ENCODE peak calls at places on chromosomes 4 and X, in eight cellular contexts. O is MM.1S, I is cardiac fibroblast, A is fibroblast of mammary gland, V is HFF-Myc, N is AG09309, S is mammary epithelial cell, C is stomach. J is an unnamed sample.

GRCh38 chrX:115650916-115651315 is 89.9 kb downstream of the PLS3 start:
- DNase-seq in O (peak; percentile 60), I (peak; percentile 55), A (peak; percentile 56), V (no peak), N (peak; percentile 20), S (peak; percentile 44), C (peak; percentile 31), J (peak; percentile 44)

GRCh38 chr4:57190651-57191481 is 80.7 kb upstream of the IGFBP7 start:
- DNase-seq in O (peak; percentile 7), I (peak; percentile 55), A (peak; percentile 40), V (peak; percentile 12), N (no peak), S (peak; percentile 11), C (no peak), J (peak; percentile 41)

GRCh38 chr4:169070895-169071218 is 60.8 kb upstream of the CBR4 start:
- DNase-seq in O (no peak), I (peak; percentile 62), A (peak; percentile 9), V (no peak), N (no peak), S (peak; percentile 72), C (peak; percentile 72), J (no peak)

GRCh38 chr4:139210486-139210885 is 33.5 kb upstream of the ELF2 start:
- DNase-seq in O (no peak), I (no peak), A (no peak), V (no peak), N (no peak), S (no peak), C (no peak), J (no peak)

GRCh38 chr4:36207808-36208207 is 36.5 kb downstream of the ARAP2 start:
- DNase-seq in O (no peak), I (no peak), A (no peak), V (no peak), N (no peak), S (no peak), C (no peak), J (no peak)

GRCh38 chr4:118682928-118683327 is 2.3 kb upstream of the METTL14 start:
- DNase-seq in O (peak; percentile 24), I (peak; percentile 60), A (peak; percentile 47), V (peak; percentile 20), N (peak; percentile 7), S (peak; percentile 5), C (no peak), J (peak; percentile 14)

GRCh38 chrX:69128573-69128972 is 36.7 kb downstream of the PJA1 start:
- DNase-seq in O (no peak), I (no peak), A (no peak), V (no peak), N (no peak), S (no peak), C (peak; percentile 30), J (no peak)

GRCh38 chr4:101140228-101140627 is 207.1 kb downstream of the PPP3CA start:
- DNase-seq in O (no peak), I (no peak), A (no peak), V (no peak), N (no peak), S (no peak), C (no peak), J (no peak)

GRCh38 chrX:134236690-134237362 is at the start of gene CCDC160:
- DNase-seq in O (peak; percentile 52), I (peak; percentile 3), A (peak; percentile 4), V (no peak), N (no peak), S (no peak), C (peak; percentile 73), J (peak; percentile 18)

GRCh38 chr4:186910385-186910784 is 186.7 kb upstream of the FAT1 start:
- DNase-seq in O (no peak), I (no peak), A (no peak), V (no peak), N (no peak), S (no peak), C (no peak), J (no peak)

GRCh38 chr4:169164669-169165415 is 105.9 kb downstream of the SH3RF1 start:
- DNase-seq in O (no peak), I (peak; percentile 54), A (peak; percentile 58), V (no peak), N (peak; percentile 28), S (no peak), C (no peak), J (no peak)

GRCh38 chrX:38754102-38754790 is 47.0 kb upstream of the MID1IP1 start:
- DNase-seq in O (peak; percentile 48), I (peak; percentile 72), A (peak; percentile 66), V (peak; percentile 6), N (peak; percentile 17), S (peak; percentile 35), C (no peak), J (peak; percentile 61)

GRCh38 chr4:12852338-12853307 is 631.5 kb downstream of the RAB28 start:
- DNase-seq in O (peak; percentile 77), I (peak; percentile 74), A (peak; percentile 69), V (peak; percentile 9), N (peak; percentile 28), S (peak; percentile 59), C (no peak), J (peak; percentile 37)

GRCh38 chr4:153115322-153116100 is 88.7 kb upstream of the TRIM2 start:
- DNase-seq in O (peak; percentile 95), I (peak; percentile 80), A (peak; percentile 80), V (peak; percentile 78), N (peak; percentile 46), S (peak; percentile 82), C (peak; percentile 62), J (peak; percentile 72)

GRCh38 chr4:40150932-40151331 is 45.9 kb upstream of the RHOH start:
- DNase-seq in O (no peak), I (no peak), A (no peak), V (no peak), N (no peak), S (no peak), C (no peak), J (no peak)

GRCh38 chr4:152500798-152501434 is 35.0 kb downstream of the FBXW7 start:
- DNase-seq in O (peak; percentile 88), I (peak; percentile 96), A (peak; percentile 94), V (peak; percentile 69), N (peak; percentile 79), S (peak; percentile 68), C (peak; percentile 36), J (peak; percentile 94)

GRCh38 chr4:113684534-113685091 is 76.9 kb downstream of the CAMK2D start:
- DNase-seq in O (peak; percentile 46), I (peak; percentile 75), A (peak; percentile 77), V (no peak), N (peak; percentile 27), S (no peak), C (peak; percentile 31), J (no peak)

GRCh38 chrX:133742602-133743305 is 242.6 kb downstream of the GPC3 start:
- DNase-seq in O (no peak), I (no peak), A (no peak), V (no peak), N (no peak), S (no peak), C (no peak), J (no peak)

GRCh38 chr4:167020410-167020809 is 213.9 kb downstream of the SPOCK3 start:
- DNase-seq in O (no peak), I (peak; percentile 23), A (no peak), V (no peak), N (no peak), S (no peak), C (no peak), J (peak; percentile 30)

GRCh38 chr4:3515646-3516045 is 16.6 kb downstream of the LRPAP1 start:
- DNase-seq in O (no peak), I (no peak), A (no peak), V (no peak), N (no peak), S (no peak), C (no peak), J (no peak)

GRCh38 chr4:146521543-146522097 is at the start of gene SLC10A7:
- DNase-seq in O (peak; percentile 84), I (peak; percentile 76), A (peak; percentile 68), V (no peak), N (no peak), S (peak; percentile 72), C (peak; percentile 75), J (peak; percentile 88)

GRCh38 chr4:13545394-13545808 is 1.1 kb upstream of the NKX3-2 start:
- DNase-seq in O (no peak), I (no peak), A (no peak), V (no peak), N (no peak), S (no peak), C (no peak), J (no peak)

GRCh38 chr4:28247805-28248204 is 1387.2 kb downstream of the STIM2 start:
- DNase-seq in O (no peak), I (peak; percentile 42), A (no peak), V (no peak), N (no peak), S (no peak), C (no peak), J (no peak)

GRCh38 chrX:74523870-74524735 is 90.3 kb downstream of the RLIM start:
- DNase-seq in O (no peak), I (no peak), A (peak; percentile 30), V (no peak), N (no peak), S (peak; percentile 29), C (no peak), J (no peak)

GRCh38 chrX:44314855-44315254 is 28.6 kb downstream of the EFHC2 start:
- DNase-seq in O (no peak), I (no peak), A (no peak), V (no peak), N (no peak), S (no peak), C (no peak), J (no peak)
- H3K4me3 ChIP-seq in O (no peak overlapping the region), I (no peak overlapping the region), A (no peak overlapping the region), V (no peak overlapping the region), N (no peak overlapping the region), S (no peak overlapping the region), C (no peak overlapping the region), J (no peak overlapping the region)

GRCh38 chrX:29721152-29721551 is 494.2 kb upstream of the MAGEB2 start:
- DNase-seq in O (no peak), I (no peak), A (no peak), V (no peak), N (no peak), S (no peak), C (no peak), J (no peak)
- TF ChIP-seq CTCF in O (no peak), I (no peak), A (no peak), V (no peak), N (no peak), S (no peak), C (no peak), J (no peak)

DNA sequence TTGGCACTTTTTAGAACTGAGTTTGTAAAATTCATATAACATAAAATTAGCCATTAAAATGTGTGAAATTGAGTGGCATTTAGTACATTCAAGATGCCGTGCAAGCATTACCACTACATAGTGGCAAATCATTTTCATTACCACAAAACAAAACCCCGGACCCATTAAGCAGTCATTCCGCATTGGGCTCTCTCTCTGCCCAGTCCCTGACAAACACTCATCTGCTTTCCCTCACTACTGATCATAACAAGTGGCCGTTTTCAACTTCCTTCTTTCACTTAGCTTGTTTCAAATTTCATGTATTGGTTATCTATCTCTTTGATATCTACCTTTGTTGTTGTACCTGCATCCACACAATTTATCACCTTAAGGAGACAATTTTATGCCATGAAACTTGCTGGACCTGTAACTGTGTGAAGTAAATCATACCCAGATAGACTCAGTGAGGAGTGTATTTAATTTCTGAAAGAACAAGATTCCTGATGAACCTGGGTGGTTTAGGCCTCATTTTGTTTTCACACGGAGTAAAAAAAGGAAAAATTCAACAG is 202.1 kb downstream of the OR13H1 start:
- DNase-seq in O (no peak), I (no peak), A (no peak), V (no peak), N (no peak), S (no peak), C (no peak), J (no peak)
- H3K4me3 ChIP-seq in O (peak overlapping the region; percentile 0), I (no peak overlapping the region), A (no peak overlapping the region), V (no peak overlapping the region), N (no peak overlapping the region), S (no peak overlapping the region), C (peak overlapping the region; percentile 51), J (no peak overlapping the region)

GRCh38 chr4:9898596-9899345 is 117.3 kb downstream of the DRD5 start:
- DNase-seq in O (no peak), I (peak; percentile 70), A (peak; percentile 13), V (no peak), N (no peak), S (peak; percentile 17), C (peak; percentile 26), J (peak; percentile 18)
- TF ChIP-seq CTCF in O (no peak), I (peak; percentile 32), A (no peak), V (peak; percentile 10), N (no peak), S (no peak), C (peak; percentile 27), J (no peak)